ENCODE peak calls at places on chromosomes 16 and 17, in six cellular contexts. U is fibroblast of pulmonary artery, Q is Peyer's patch, Y is caudate nucleus, E is left cardiac atrium, O is tibial artery. V is an unnamed sample.

GRCh38 chr16:18789515-18789849 is 652 bp downstream of the RPS15A start:
- DNase-seq in Q (no peak), Y (no peak), O (no peak), E (no peak), U (no peak), V (no peak)

GRCh38 chr17:43845772-43846171 is 1.2 kb upstream of the CD300LG start:
- DNase-seq in E (no peak), U (no peak), O (no peak), Y (no peak), Q (no peak), V (no peak)

GRCh38 chr17:81164464-81165245 is 652 bp upstream of the PVALEF start:
- DNase-seq in E (no peak), U (no peak), O (no peak), Q (no peak), Y (peak; percentile 29), V (no peak)

GRCh38 chr17:82458885-82459424 is 414 bp downstream of the NARF start:
- DNase-seq in Y (no peak), O (no peak), U (peak; percentile 30), E (peak; percentile 49), Q (no peak), V (peak; percentile 70)

GRCh38 chr17:73369126-73369525 is 57.3 kb upstream of the CDC42EP4 start:
- DNase-seq in U (peak; percentile 27), Q (no peak), Y (no peak), E (no peak), O (no peak), V (no peak)

GRCh38 chr17:78497115-78497540 is 80.1 kb downstream of the DNAH17 start:
- DNase-seq in Y (peak; percentile 33), U (peak; percentile 86), E (peak; percentile 78), O (peak; percentile 69), Q (peak; percentile 67), V (peak; percentile 89)

GRCh38 chr17:7579001-7579838 is at the start of gene CD68:
- DNase-seq in U (peak; percentile 90), Y (peak; percentile 53), E (peak; percentile 80), Q (peak; percentile 84), O (peak; percentile 91), V (peak; percentile 69)

GRCh38 chr17:79325707-79326106 is 251.1 kb downstream of the ENGASE start:
- DNase-seq in E (no peak), O (no peak), Y (no peak), Q (no peak), U (peak; percentile 13), V (peak; percentile 52)

GRCh38 chr16:30874244-30874820 is 19.5 kb downstream of the BCL7C start:
- DNase-seq in Q (no peak), E (no peak), U (no peak), O (no peak), Y (no peak), V (no peak)

GRCh38 chr17:42944211-42944610 is 20.0 kb downstream of the AARSD1 start:
- DNase-seq in O (no peak), Y (no peak), U (peak; percentile 38), Q (no peak), E (no peak), V (no peak)

GRCh38 chr17:13003927-13004326 is 13.9 kb downstream of the ELAC2 start:
- DNase-seq in O (no peak), Q (no peak), Y (no peak), U (no peak), E (no peak), V (no peak)

GRCh38 chr16:23506606-23506994 is 3.7 kb downstream of the GGA2 start:
- DNase-seq in Q (no peak), E (no peak), O (no peak), U (no peak), Y (no peak), V (no peak)

GRCh38 chr16:2058901-2059300 is 11.1 kb downstream of the TSC2 start:
- DNase-seq in U (no peak), O (no peak), E (no peak), Q (no peak), Y (no peak), V (no peak)

GRCh38 chr16:85461814-85462404 is 151.2 kb upstream of the GSE1 start:
- DNase-seq in U (peak; percentile 44), O (no peak), Y (no peak), Q (no peak), E (no peak), V (peak; percentile 70)

GRCh38 chr16:50315346-50315997 is 49.1 kb downstream of the ADCY7 start:
- DNase-seq in Y (no peak), O (no peak), E (no peak), U (no peak), Q (peak; percentile 45), V (peak; percentile 36)

GRCh38 chr17:7204828-7205461 is 14.7 kb downstream of the DLG4 start:
- DNase-seq in Q (peak; percentile 80), U (peak; percentile 85), O (peak; percentile 83), Y (peak; percentile 72), E (peak; percentile 92), V (peak; percentile 93)

GRCh38 chr17:8079291-8080207 is 8.0 kb downstream of the ALOX12B start:
- DNase-seq in U (peak; percentile 46), E (peak; percentile 78), O (peak; percentile 49), Y (peak; percentile 37), Q (peak; percentile 85), V (peak; percentile 82)

GRCh38 chr16:21608647-21609328 is 9.4 kb downstream of the METTL9 start:
- DNase-seq in U (peak; percentile 11), E (no peak), Y (no peak), Q (no peak), O (no peak), V (no peak)

GRCh38 chr16:23795369-23795768 is 40.4 kb upstream of the PRKCB start:
- DNase-seq in U (no peak), Q (no peak), E (no peak), Y (no peak), O (no peak), V (no peak)

GRCh38 chr16:72887537-72887936 is 160.4 kb downstream of the ZFHX3 start:
- DNase-seq in Y (no peak), U (no peak), Q (no peak), O (no peak), E (no peak), V (no peak)

GRCh38 chr17:17141860-17142552 is 64.1 kb downstream of the PLD6 start:
- DNase-seq in E (no peak), Y (peak; percentile 42), O (no peak), Q (no peak), U (peak; percentile 67), V (peak; percentile 86)

GRCh38 chr16:85847681-85848601 is 48.4 kb downstream of the COX4I1 start:
- DNase-seq in E (no peak), Y (no peak), U (no peak), O (no peak), Q (no peak), V (no peak)

GRCh38 chr17:29160253-29160652 is 19.9 kb downstream of the MYO18A start:
- DNase-seq in Y (no peak), Q (no peak), O (no peak), E (no peak), U (no peak), V (no peak)

GRCh38 chr17:4393806-4394205 is 27.3 kb upstream of the UBE2G1 start:
- DNase-seq in E (no peak), Y (no peak), O (no peak), U (no peak), Q (no peak), V (no peak)

V was measured in astrocyte of the hippocampus.